ENCODE peak calls at places on chromosomes 6 and 20, in seven cellular contexts. M is SK-N-SH, K is T47D, H is GM12878, D is H1, I is HCT116, B is K562. Q is an unnamed sample.

GRCh38 chr6:167689751-167690150 is 137.0 kb upstream of the AFDN start:
- DNase-seq in M (no peak), K (no peak), H (no peak), D (no peak), I (no peak), B (no peak), Q (no peak)

GRCh38 chr6:145063091-145063490 is 672.2 kb downstream of the EPM2A start:
- DNase-seq in M (no peak), K (no peak), H (no peak), D (no peak), I (no peak), B (no peak), Q (no peak)

GRCh38 chr20:59010321-59010994 is 3.4 kb upstream of the CTSZ start:
- DNase-seq in M (no peak), K (no peak), H (no peak), D (no peak), I (no peak), B (no peak), Q (no peak)

GRCh38 chr6:47520282-47520681 is 42.7 kb downstream of the CD2AP start:
- DNase-seq in M (no peak), K (no peak), H (no peak), D (no peak), I (no peak), B (no peak), Q (peak)

GRCh38 chr6:166760288-166760687 is 133.2 kb upstream of the RPS6KA2 start:
- DNase-seq in M (no peak), K (no peak), H (no peak), D (no peak), I (no peak), B (no peak), Q (no peak)

GRCh38 chr6:56364482-56365313 is 117.3 kb upstream of the COL21A1 start:
- DNase-seq in M (peak), K (no peak), H (no peak), D (no peak), I (no peak), B (no peak), Q (no peak)

GRCh38 chr6:30006170-30007131 is 54.6 kb upstream of the POLR1H start:
- DNase-seq in M (peak), K (peak), H (no peak), D (peak), I (no peak), B (no peak), Q (no peak)

GRCh38 chr6:24394777-24395437 is 7.8 kb upstream of the MRS2 start:
- DNase-seq in M (no peak), K (no peak), H (no peak), D (no peak), I (no peak), B (no peak), Q (no peak)

GRCh38 chr6:41271901-41272395 is 14.5 kb downstream of the TREM1 start:
- DNase-seq in M (no peak), K (no peak), H (no peak), D (peak), I (no peak), B (no peak), Q (no peak)

GRCh38 chr20:19022791-19023448 is 189.5 kb upstream of the SLC24A3 start:
- DNase-seq in M (no peak), K (no peak), H (no peak), D (peak), I (no peak), B (no peak), Q (no peak)

GRCh38 chr6:119348308-119349040 is 1.1 kb downstream of the MAN1A1 start:
- DNase-seq in M (peak), K (peak), H (no peak), D (peak), I (no peak), B (peak), Q (peak)

GRCh38 chr6:33320315-33321181 is 3.0 kb upstream of the ZBTB22 start:
- DNase-seq in M (no peak), K (no peak), H (no peak), D (no peak), I (no peak), B (no peak), Q (no peak)

GRCh38 chr6:31299511-31299910 is 27.6 kb upstream of the HLA-C start:
- DNase-seq in M (no peak), K (no peak), H (no peak), D (no peak), I (no peak), B (no peak), Q (no peak)

GRCh38 chr6:6037179-6037578 is 30.5 kb upstream of the NRN1 start:
- DNase-seq in M (no peak), K (no peak), H (no peak), D (no peak), I (no peak), B (no peak), Q (no peak)

GRCh38 chr6:6039946-6040509 is 33.3 kb upstream of the NRN1 start:
- DNase-seq in M (no peak), K (no peak), H (no peak), D (no peak), I (no peak), B (no peak), Q (no peak)
- TF ChIP-seq JUND in M (no peak), K (no peak), H (no peak), D (no peak), I (no peak), B (no peak), Q (no peak)

GRCh38 chr20:11588875-11589274 is 328.8 kb upstream of the BTBD3 start:
- DNase-seq in M (no peak), K (no peak), H (no peak), D (no peak), I (no peak), B (no peak), Q (no peak)

GRCh38 chr20:11582073-11582472 is 335.6 kb upstream of the BTBD3 start:
- DNase-seq in M (no peak), K (no peak), H (no peak), D (no peak), I (no peak), B (no peak), Q (no peak)

GRCh38 chr20:11581271-11581670 is 336.4 kb upstream of the BTBD3 start:
- DNase-seq in M (no peak), K (no peak), H (no peak), D (no peak), I (peak), B (no peak), Q (peak)

DNA sequence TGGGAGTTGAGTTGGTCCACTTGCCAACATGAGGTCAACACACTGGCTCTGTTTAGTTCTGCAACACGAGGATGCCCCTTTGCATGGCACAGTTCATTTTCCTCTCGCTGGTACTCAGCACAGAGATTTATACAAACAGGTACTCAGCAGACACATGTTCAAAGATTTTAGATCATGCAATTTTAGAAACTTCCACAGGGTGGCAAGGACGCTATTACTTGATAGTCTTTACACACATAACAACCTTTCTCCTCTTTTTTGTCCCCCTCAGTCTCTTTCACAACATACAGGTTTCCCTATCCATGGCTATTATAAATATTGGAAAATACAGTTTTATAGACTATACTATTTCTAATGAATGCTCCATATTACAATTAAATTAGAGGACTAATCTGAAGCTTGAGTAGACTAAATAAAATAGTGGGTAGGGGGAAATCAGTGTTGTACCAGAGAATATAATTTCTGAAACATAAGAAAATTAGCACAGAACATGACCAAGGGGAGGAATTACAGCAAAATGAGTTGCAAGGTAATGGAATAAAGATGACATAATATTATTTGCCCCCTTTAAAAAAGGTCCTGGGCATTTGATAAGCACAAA is 331.8 kb upstream of the BTBD3 start:
- DNase-seq in M (no peak), K (no peak), H (no peak), D (no peak), I (peak), B (no peak), Q (peak)
- TF ChIP-seq JUND in M (no peak), K (no peak), H (no peak), D (no peak), I (no peak), B (no peak), Q (no peak)

DNA sequence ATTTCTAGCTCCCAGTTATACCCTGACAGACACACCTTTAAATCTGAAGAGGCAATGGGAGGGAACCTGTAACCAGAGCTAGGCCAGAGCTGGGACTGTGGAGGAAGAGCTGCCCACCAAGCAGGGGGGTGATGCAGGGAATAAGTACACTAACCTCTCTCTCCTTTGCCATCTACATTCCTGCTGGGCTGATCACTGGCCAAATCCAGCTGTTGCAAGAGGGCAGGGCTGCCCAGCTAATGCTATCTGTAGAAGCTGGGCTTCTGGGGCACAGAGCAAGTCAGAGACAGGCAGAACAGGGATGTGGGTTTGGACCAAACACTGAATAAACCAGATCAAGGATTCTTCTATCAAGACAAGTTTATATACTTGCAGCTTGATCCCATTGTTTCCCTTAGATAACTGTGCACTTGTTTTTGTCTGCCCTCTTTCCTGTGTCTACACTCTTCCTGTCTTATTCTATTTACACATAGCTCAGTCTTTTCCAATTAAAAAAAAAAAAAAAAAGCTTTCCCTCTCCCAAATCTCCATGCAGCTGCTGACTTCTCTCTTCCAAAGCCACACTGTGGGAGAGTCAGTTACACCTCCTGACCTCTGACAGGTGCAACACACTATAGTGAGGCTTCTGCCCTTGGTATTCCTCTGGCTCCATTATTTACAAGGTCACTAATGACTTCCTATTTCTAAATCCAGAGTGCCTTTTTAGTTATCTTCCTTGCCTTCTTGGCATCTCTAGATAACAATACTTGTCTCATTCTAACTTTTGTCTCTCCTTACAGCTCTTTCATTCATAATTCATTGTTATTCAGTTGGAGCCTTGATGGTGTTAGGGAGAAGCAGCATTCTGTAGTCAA is 43.7 kb downstream of the TRIM38 start:
- DNase-seq in M (no peak), K (no peak), H (no peak), D (no peak), I (no peak), B (no peak), Q (no peak)
- TF ChIP-seq JUND in M (no peak), K (no peak), H (no peak), D (no peak), I (no peak), B (no peak), Q (no peak)

GRCh38 chr6:38215651-38216319 is 396.3 kb downstream of the ZFAND3 start:
- DNase-seq in M (no peak), K (no peak), H (no peak), D (no peak), I (no peak), B (no peak), Q (no peak)
- TF ChIP-seq JUND in M (no peak), K (no peak), H (no peak), D (no peak), I (no peak), B (no peak), Q (no peak)

GRCh38 chr6:140812636-140813035 is 1320.1 kb upstream of the GJE1 start:
- DNase-seq in M (no peak), K (no peak), H (no peak), D (no peak), I (no peak), B (no peak), Q (no peak)

GRCh38 chr6:140811642-140812041 is 1321.1 kb upstream of the GJE1 start:
- DNase-seq in M (no peak), K (no peak), H (no peak), D (no peak), I (no peak), B (no peak), Q (no peak)

GRCh38 chr6:140806431-140806830 is 1326.3 kb upstream of the GJE1 start:
- DNase-seq in M (no peak), K (no peak), H (no peak), D (no peak), I (no peak), B (no peak), Q (no peak)

DNA sequence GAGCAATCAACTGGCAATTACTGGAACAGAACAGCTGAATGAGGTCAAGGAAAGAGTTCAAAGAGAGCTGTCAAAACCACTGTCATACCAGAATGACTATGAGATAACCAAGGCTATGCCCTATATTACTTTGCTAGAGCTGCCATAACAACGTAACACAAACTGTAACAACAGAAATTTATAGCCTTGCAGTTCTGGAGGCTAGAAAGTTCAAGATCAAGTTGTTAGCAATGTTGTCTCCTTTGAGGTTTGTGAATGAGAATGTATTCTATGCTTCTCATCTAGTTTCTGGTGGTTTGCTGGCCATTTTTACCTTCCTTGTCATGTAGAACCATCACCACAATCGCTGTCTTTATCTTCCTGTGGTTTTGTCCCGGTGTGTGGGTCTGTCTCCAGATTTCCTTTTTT is 1323.0 kb upstream of the GJE1 start:
- DNase-seq in M (no peak), K (no peak), H (peak), D (no peak), I (no peak), B (no peak), Q (no peak)
- TF ChIP-seq JUND in M (no peak), K (no peak), H (no peak), D (no peak), I (no peak), B (no peak), Q (no peak)

DNA sequence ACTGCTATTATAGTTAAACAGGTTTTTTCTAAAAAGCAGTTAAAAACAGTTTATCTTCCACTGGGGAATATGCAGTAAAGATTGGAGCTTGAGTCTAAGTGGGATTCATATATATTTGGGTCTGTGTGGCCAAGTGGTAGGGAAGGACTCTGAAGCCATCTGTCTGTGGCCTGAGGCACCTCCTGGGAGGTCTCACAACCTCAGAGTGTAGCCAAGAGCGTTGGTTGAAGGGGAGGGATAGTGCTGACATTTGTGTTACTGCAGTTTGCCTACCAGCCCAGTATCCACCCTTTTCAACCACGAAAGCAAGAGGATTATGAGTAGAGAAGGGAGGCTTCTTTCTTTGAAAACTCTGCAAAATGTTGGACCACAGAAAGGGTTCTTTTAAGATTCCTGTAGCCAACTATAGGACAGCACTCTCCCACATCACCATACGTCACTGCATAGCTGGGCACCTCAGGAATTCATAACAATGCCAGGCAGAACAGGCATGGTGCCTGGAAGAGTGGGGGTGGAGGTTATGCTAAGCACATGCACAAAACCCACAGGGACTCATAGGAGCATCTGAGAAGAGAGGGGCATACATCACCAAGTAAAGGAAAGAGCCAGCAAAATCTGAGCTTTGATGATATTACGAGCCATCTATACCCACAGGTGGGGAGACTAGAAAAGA is 90.5 kb upstream of the HEY2 start:
- DNase-seq in M (no peak), K (no peak), H (no peak), D (no peak), I (no peak), B (no peak), Q (no peak)
- TF ChIP-seq JUND in M (no peak), K (no peak), H (no peak), D (no peak), I (no peak), B (no peak), Q (no peak)

GRCh38 chr6:20197251-20197650 is 15.0 kb downstream of the MBOAT1 start:
- DNase-seq in M (peak), K (no peak), H (no peak), D (no peak), I (no peak), B (no peak), Q (no peak)
- TF ChIP-seq JUND in M (no peak), K (no peak), H (no peak), D (no peak), I (no peak), B (no peak), Q (no peak)